ENCODE peak calls at places on chromosome 6, in seven cellular contexts. One of them, this sample, is unnamed.

GRCh38 chr6:85537055-85537494 is 56.6 kb downstream of the SNX14 start:
- DNase-seq in prostate gland: no peak
- DNase-seq in tibial artery: no peak
- DNase-seq in adipocyte: peak; percentile 64
- DNase-seq in NT2/D1: no peak
- DNase-seq in K562: no peak
- DNase-seq in naive thymus-derived CD4-positive, alpha-beta T cell: no peak
- DNase-seq in this sample: peak; percentile 19

GRCh38 chr6:1560281-1561058 is 49.2 kb upstream of the FOXC1 start:
- DNase-seq in K562: no peak
- DNase-seq in tibial artery: no peak
- DNase-seq in adipocyte: no peak
- DNase-seq in naive thymus-derived CD4-positive, alpha-beta T cell: no peak
- DNase-seq in prostate gland: no peak
- DNase-seq in NT2/D1: no peak
- DNase-seq in this sample: no peak

GRCh38 chr6:131789219-131789618 is 18.6 kb upstream of the ENPP1 start:
- DNase-seq in NT2/D1: no peak
- DNase-seq in prostate gland: no peak
- DNase-seq in tibial artery: no peak
- DNase-seq in naive thymus-derived CD4-positive, alpha-beta T cell: no peak
- DNase-seq in adipocyte: no peak
- DNase-seq in K562: no peak
- DNase-seq in this sample: no peak

GRCh38 chr6:120219339-120219738 is 869.8 kb upstream of the MAN1A1 start:
- DNase-seq in prostate gland: no peak
- DNase-seq in adipocyte: no peak
- DNase-seq in NT2/D1: no peak
- DNase-seq in tibial artery: no peak
- DNase-seq in naive thymus-derived CD4-positive, alpha-beta T cell: no peak
- DNase-seq in K562: no peak
- DNase-seq in this sample: no peak

GRCh38 chr6:33739611-33740010 is 7.1 kb downstream of the IP6K3 start:
- DNase-seq in tibial artery: no peak
- DNase-seq in prostate gland: no peak
- DNase-seq in NT2/D1: no peak
- DNase-seq in K562: no peak
- DNase-seq in adipocyte: no peak
- DNase-seq in naive thymus-derived CD4-positive, alpha-beta T cell: no peak
- DNase-seq in this sample: no peak

GRCh38 chr6:42428326-42429041 is 23.2 kb downstream of the TRERF1 start:
- DNase-seq in prostate gland: no peak
- DNase-seq in adipocyte: no peak
- DNase-seq in naive thymus-derived CD4-positive, alpha-beta T cell: no peak
- DNase-seq in tibial artery: no peak
- DNase-seq in K562: no peak
- DNase-seq in NT2/D1: no peak
- DNase-seq in this sample: peak; percentile 74

GRCh38 chr6:116511424-116512131 is at the start of gene CALHM5:
- DNase-seq in NT2/D1: no peak
- DNase-seq in prostate gland: no peak
- DNase-seq in adipocyte: peak; percentile 95
- DNase-seq in tibial artery: peak; percentile 74
- DNase-seq in K562: peak; percentile 33
- DNase-seq in naive thymus-derived CD4-positive, alpha-beta T cell: no peak
- DNase-seq in this sample: peak; percentile 89

GRCh38 chr6:28252507-28252975 is 472 bp upstream of the ZKSCAN4 start:
- DNase-seq in K562: peak; percentile 34
- DNase-seq in prostate gland: no peak
- DNase-seq in tibial artery: no peak
- DNase-seq in naive thymus-derived CD4-positive, alpha-beta T cell: no peak
- DNase-seq in adipocyte: no peak
- DNase-seq in NT2/D1: no peak
- DNase-seq in this sample: no peak

GRCh38 chr6:22921831-22922230 is 352.5 kb downstream of the HDGFL1 start:
- DNase-seq in adipocyte: no peak
- DNase-seq in NT2/D1: peak; percentile 42
- DNase-seq in tibial artery: no peak
- DNase-seq in prostate gland: no peak
- DNase-seq in naive thymus-derived CD4-positive, alpha-beta T cell: no peak
- DNase-seq in K562: no peak
- DNase-seq in this sample: peak; percentile 68

GRCh38 chr6:90346729-90347128 is 50.1 kb upstream of the BACH2 start:
- DNase-seq in naive thymus-derived CD4-positive, alpha-beta T cell: no peak
- DNase-seq in K562: no peak
- DNase-seq in prostate gland: no peak
- DNase-seq in tibial artery: no peak
- DNase-seq in NT2/D1: no peak
- DNase-seq in adipocyte: no peak
- DNase-seq in this sample: no peak

GRCh38 chr6:152273002-152273401 is 364.2 kb downstream of the SYNE1 start:
- DNase-seq in naive thymus-derived CD4-positive, alpha-beta T cell: no peak
- DNase-seq in NT2/D1: no peak
- DNase-seq in tibial artery: no peak
- DNase-seq in adipocyte: peak; percentile 59
- DNase-seq in K562: no peak
- DNase-seq in prostate gland: no peak
- DNase-seq in this sample: no peak

GRCh38 chr6:20202070-20202658 is 10.1 kb downstream of the MBOAT1 start:
- DNase-seq in prostate gland: no peak
- DNase-seq in adipocyte: peak; percentile 49
- DNase-seq in K562: peak; percentile 33
- DNase-seq in tibial artery: no peak
- DNase-seq in naive thymus-derived CD4-positive, alpha-beta T cell: no peak
- DNase-seq in NT2/D1: no peak
- DNase-seq in this sample: no peak

GRCh38 chr6:108699290-108700041 is 138.7 kb downstream of the FOXO3 start:
- DNase-seq in naive thymus-derived CD4-positive, alpha-beta T cell: no peak
- DNase-seq in NT2/D1: peak; percentile 2
- DNase-seq in adipocyte: no peak
- DNase-seq in tibial artery: no peak
- DNase-seq in prostate gland: no peak
- DNase-seq in K562: no peak
- DNase-seq in this sample: no peak

GRCh38 chr6:28683945-28684538 is 158.4 kb downstream of the GPX5 start:
- DNase-seq in NT2/D1: no peak
- DNase-seq in K562: peak; percentile 62
- DNase-seq in prostate gland: peak; percentile 27
- DNase-seq in adipocyte: peak; percentile 78
- DNase-seq in tibial artery: no peak
- DNase-seq in naive thymus-derived CD4-positive, alpha-beta T cell: no peak
- DNase-seq in this sample: peak; percentile 48

GRCh38 chr6:19837511-19838441 is 606 bp downstream of the ID4 start:
- DNase-seq in NT2/D1: no peak
- DNase-seq in adipocyte: peak; percentile 72
- DNase-seq in K562: no peak
- DNase-seq in naive thymus-derived CD4-positive, alpha-beta T cell: no peak
- DNase-seq in tibial artery: peak; percentile 68
- DNase-seq in prostate gland: peak; percentile 40
- DNase-seq in this sample: no peak

GRCh38 chr6:3421763-3422456 is 34.9 kb downstream of the SLC22A23 start:
- DNase-seq in adipocyte: peak; percentile 55
- DNase-seq in prostate gland: no peak
- DNase-seq in tibial artery: no peak
- DNase-seq in NT2/D1: no peak
- DNase-seq in K562: peak; percentile 40
- DNase-seq in naive thymus-derived CD4-positive, alpha-beta T cell: no peak
- DNase-seq in this sample: no peak

GRCh38 chr6:74863968-74864367 is 341.9 kb downstream of the COL12A1 start:
- DNase-seq in K562: no peak
- DNase-seq in naive thymus-derived CD4-positive, alpha-beta T cell: no peak
- DNase-seq in tibial artery: no peak
- DNase-seq in NT2/D1: no peak
- DNase-seq in prostate gland: no peak
- DNase-seq in adipocyte: no peak
- DNase-seq in this sample: no peak

GRCh38 chr6:37576336-37576737 is 76.6 kb upstream of the CCDC167 start:
- DNase-seq in K562: no peak
- DNase-seq in NT2/D1: no peak
- DNase-seq in adipocyte: peak; percentile 62
- DNase-seq in naive thymus-derived CD4-positive, alpha-beta T cell: no peak
- DNase-seq in prostate gland: no peak
- DNase-seq in tibial artery: no peak
- DNase-seq in this sample: no peak

GRCh38 chr6:17628873-17629272 is 28.8 kb downstream of the FAM8A1 start:
- DNase-seq in tibial artery: no peak
- DNase-seq in naive thymus-derived CD4-positive, alpha-beta T cell: no peak
- DNase-seq in K562: no peak
- DNase-seq in NT2/D1: no peak
- DNase-seq in adipocyte: no peak
- DNase-seq in prostate gland: no peak
- DNase-seq in this sample: no peak

GRCh38 chr6:168713839-168714238 is 272.9 kb downstream of the SMOC2 start:
- DNase-seq in tibial artery: no peak
- DNase-seq in naive thymus-derived CD4-positive, alpha-beta T cell: no peak
- DNase-seq in adipocyte: no peak
- DNase-seq in prostate gland: no peak
- DNase-seq in K562: peak; percentile 45
- DNase-seq in NT2/D1: no peak
- DNase-seq in this sample: peak; percentile 16

GRCh38 chr6:64250126-64250525 is 614.5 kb downstream of the PHF3 start:
- DNase-seq in K562: no peak
- DNase-seq in adipocyte: peak; percentile 20
- DNase-seq in NT2/D1: no peak
- DNase-seq in naive thymus-derived CD4-positive, alpha-beta T cell: no peak
- DNase-seq in tibial artery: no peak
- DNase-seq in prostate gland: no peak
- DNase-seq in this sample: no peak

GRCh38 chr6:77467038-77467437 is 3.7 kb upstream of the HTR1B start:
- DNase-seq in NT2/D1: no peak
- DNase-seq in K562: no peak
- DNase-seq in prostate gland: peak; percentile 56
- DNase-seq in naive thymus-derived CD4-positive, alpha-beta T cell: no peak
- DNase-seq in tibial artery: no peak
- DNase-seq in adipocyte: no peak
- DNase-seq in this sample: no peak

GRCh38 chr6:10401632-10402223 is 13.1 kb downstream of the TFAP2A start:
- DNase-seq in NT2/D1: no peak
- DNase-seq in naive thymus-derived CD4-positive, alpha-beta T cell: no peak
- DNase-seq in prostate gland: no peak
- DNase-seq in K562: no peak
- DNase-seq in adipocyte: no peak
- DNase-seq in tibial artery: no peak
- DNase-seq in this sample: no peak
- H3K4me1 ChIP-seq in NT2/D1: no peaks in the 10 kb centered on the region
- H3K4me1 ChIP-seq in naive thymus-derived CD4-positive, alpha-beta T cell: peaks cover 12% of the 10 kb centered on the region
- H3K4me1 ChIP-seq in prostate gland: peaks cover 5% of the 10 kb centered on the region
- H3K4me1 ChIP-seq in K562: peaks cover 35% of the 10 kb centered on the region
- H3K4me1 ChIP-seq in adipocyte: peaks cover 8% of the 10 kb centered on the region
- H3K4me1 ChIP-seq in tibial artery: peaks cover 13% of the 10 kb centered on the region
- H3K4me1 ChIP-seq in this sample: peaks cover 34% of the 10 kb centered on the region

DNA sequence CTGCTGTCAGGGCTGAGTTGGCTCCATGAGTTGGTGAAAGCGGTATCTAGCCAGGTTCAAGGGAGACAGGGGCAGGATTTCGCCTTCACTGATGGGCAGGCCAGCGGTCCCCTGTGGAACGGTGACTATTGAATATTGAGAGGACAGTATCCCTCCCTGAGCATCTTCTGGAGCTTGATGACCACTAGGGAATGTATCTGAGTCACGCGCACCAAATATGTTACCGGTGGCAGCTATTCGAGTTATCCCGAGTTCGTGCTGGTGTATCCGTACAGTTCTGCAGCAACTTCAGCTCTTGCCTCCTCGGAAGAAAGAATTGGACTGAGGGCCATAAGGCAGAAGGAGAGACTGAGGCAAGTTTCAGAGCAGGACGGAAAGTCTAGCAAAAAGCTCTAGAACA is 24.8 kb downstream of the MTHFD1L start:
- DNase-seq in adipocyte: no peak
- DNase-seq in naive thymus-derived CD4-positive, alpha-beta T cell: no peak
- DNase-seq in prostate gland: no peak
- DNase-seq in tibial artery: no peak
- DNase-seq in K562: no peak
- DNase-seq in NT2/D1: no peak
- DNase-seq in this sample: no peak
- H3K36me3 ChIP-seq in adipocyte: peaks cover 57% of the 10 kb centered on the region
- H3K36me3 ChIP-seq in naive thymus-derived CD4-positive, alpha-beta T cell: no peaks in the 10 kb centered on the region
- H3K36me3 ChIP-seq in prostate gland: no peaks in the 10 kb centered on the region
- H3K36me3 ChIP-seq in tibial artery: peaks cover 12% of the 10 kb centered on the region
- H3K36me3 ChIP-seq in K562: peaks cover 87% of the 10 kb centered on the region
- H3K36me3 ChIP-seq in NT2/D1: peaks cover 58% of the 10 kb centered on the region
- H3K36me3 ChIP-seq in this sample: peaks cover 70% of the 10 kb centered on the region

DNA sequence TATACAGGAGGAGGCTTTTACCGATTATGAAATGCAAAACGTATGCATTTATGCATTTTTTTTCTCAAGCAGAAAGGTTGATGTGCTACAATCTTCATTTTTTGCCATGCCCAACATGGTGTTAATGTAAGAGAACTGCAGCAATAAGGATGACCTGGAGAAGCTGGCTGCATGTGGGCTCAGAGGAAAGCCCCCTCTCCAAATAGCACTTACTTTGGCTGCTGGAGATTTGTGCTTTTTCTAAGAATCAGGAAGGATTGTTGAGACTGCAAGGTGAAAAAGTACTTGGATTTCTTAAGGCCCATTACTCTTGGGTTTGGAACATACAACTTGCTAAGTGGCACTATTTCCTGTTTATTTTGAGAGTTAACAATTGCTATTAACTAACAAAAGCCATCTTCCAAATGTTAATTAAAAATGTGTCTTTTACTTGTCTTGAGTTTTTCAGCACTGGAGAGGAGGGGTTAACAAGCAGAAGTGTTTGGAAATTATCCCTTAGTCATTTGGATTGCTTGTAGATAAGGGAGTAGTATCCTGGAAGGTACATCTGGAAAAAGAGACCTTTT is 5.6 kb downstream of the SOX4 start:
- DNase-seq in prostate gland: no peak
- DNase-seq in K562: no peak
- DNase-seq in NT2/D1: no peak
- DNase-seq in naive thymus-derived CD4-positive, alpha-beta T cell: no peak
- DNase-seq in adipocyte: no peak
- DNase-seq in tibial artery: no peak
- DNase-seq in this sample: no peak
- H3K4me3 ChIP-seq in prostate gland: no peak overlapping the region
- H3K4me3 ChIP-seq in K562: no peak overlapping the region
- H3K4me3 ChIP-seq in NT2/D1: no peak overlapping the region
- H3K4me3 ChIP-seq in naive thymus-derived CD4-positive, alpha-beta T cell: no peak overlapping the region
- H3K4me3 ChIP-seq in adipocyte: peak overlapping the region; percentile 94
- H3K4me3 ChIP-seq in tibial artery: no peak overlapping the region
- H3K4me3 ChIP-seq in this sample: no peak overlapping the region

GRCh38 chr6:43830775-43831174 is 60.8 kb downstream of the VEGFA start:
- DNase-seq in prostate gland: no peak
- DNase-seq in adipocyte: no peak
- DNase-seq in K562: no peak
- DNase-seq in tibial artery: peak; percentile 42
- DNase-seq in naive thymus-derived CD4-positive, alpha-beta T cell: no peak
- DNase-seq in NT2/D1: no peak
- DNase-seq in this sample: no peak

GRCh38 chr6:43828711-43829110 is 58.7 kb downstream of the VEGFA start:
- DNase-seq in NT2/D1: no peak
- DNase-seq in tibial artery: no peak
- DNase-seq in naive thymus-derived CD4-positive, alpha-beta T cell: no peak
- DNase-seq in K562: peak; percentile 95
- DNase-seq in prostate gland: no peak
- DNase-seq in adipocyte: no peak
- DNase-seq in this sample: no peak

GRCh38 chr6:43831211-43831610 is 61.2 kb downstream of the VEGFA start:
- DNase-seq in tibial artery: no peak
- DNase-seq in adipocyte: no peak
- DNase-seq in naive thymus-derived CD4-positive, alpha-beta T cell: no peak
- DNase-seq in NT2/D1: no peak
- DNase-seq in prostate gland: no peak
- DNase-seq in K562: no peak
- DNase-seq in this sample: no peak

GRCh38 chr6:43827898-43828297 is 57.9 kb downstream of the VEGFA start:
- DNase-seq in K562: no peak
- DNase-seq in naive thymus-derived CD4-positive, alpha-beta T cell: no peak
- DNase-seq in NT2/D1: no peak
- DNase-seq in tibial artery: no peak
- DNase-seq in adipocyte: no peak
- DNase-seq in prostate gland: no peak
- DNase-seq in this sample: no peak

GRCh38 chr6:43829470-43829869 is 59.5 kb downstream of the VEGFA start:
- DNase-seq in adipocyte: no peak
- DNase-seq in K562: no peak
- DNase-seq in tibial artery: no peak
- DNase-seq in NT2/D1: no peak
- DNase-seq in naive thymus-derived CD4-positive, alpha-beta T cell: no peak
- DNase-seq in prostate gland: no peak
- DNase-seq in this sample: no peak
- H3K4me1 ChIP-seq in adipocyte: peaks cover 9% of the 10 kb centered on the region
- H3K4me1 ChIP-seq in K562: peaks cover 2% of the 10 kb centered on the region
- H3K4me1 ChIP-seq in tibial artery: no peaks in the 10 kb centered on the region
- H3K4me1 ChIP-seq in NT2/D1: peaks cover 6% of the 10 kb centered on the region
- H3K4me1 ChIP-seq in naive thymus-derived CD4-positive, alpha-beta T cell: no peaks in the 10 kb centered on the region
- H3K4me1 ChIP-seq in prostate gland: no peaks in the 10 kb centered on the region
- H3K4me1 ChIP-seq in this sample: no peaks in the 10 kb centered on the region